ENCODE peak calls at places on chromosome 1, in four cellular contexts. One of them, this sample, is unnamed.

GRCh38 chr1:182556279-182556678 is 32.8 kb downstream of the RNASEL start:
- DNase-seq in germinal center: no peak
- DNase-seq in coronary artery: no peak
- DNase-seq in glutamatergic neuron: no peak
- DNase-seq in this sample: no peak

GRCh38 chr1:24015226-24016210 is 35.4 kb upstream of the SRSF10 start:
- DNase-seq in glutamatergic neuron: no peak
- DNase-seq in coronary artery: no peak
- DNase-seq in germinal center: no peak
- DNase-seq in this sample: no peak

GRCh38 chr1:99557556-99558256 is 88.2 kb upstream of the PALMD start:
- DNase-seq in coronary artery: no peak
- DNase-seq in glutamatergic neuron: no peak
- DNase-seq in germinal center: no peak
- DNase-seq in this sample: no peak

GRCh38 chr1:200889571-200889970 is 5.1 kb upstream of the INAVA start:
- DNase-seq in glutamatergic neuron: no peak
- DNase-seq in coronary artery: no peak
- DNase-seq in germinal center: no peak
- DNase-seq in this sample: no peak

GRCh38 chr1:27873671-27874384 is 1.5 kb downstream of the THEMIS2 start:
- DNase-seq in germinal center: no peak
- DNase-seq in coronary artery: no peak
- DNase-seq in glutamatergic neuron: no peak
- DNase-seq in this sample: no peak

GRCh38 chr1:216682694-216683243 is 40.5 kb downstream of the ESRRG start:
- DNase-seq in coronary artery: no peak
- DNase-seq in germinal center: no peak
- DNase-seq in glutamatergic neuron: no peak
- DNase-seq in this sample: no peak

GRCh38 chr1:221829327-221830011 is 87.6 kb upstream of the DUSP10 start:
- DNase-seq in glutamatergic neuron: no peak
- DNase-seq in coronary artery: no peak
- DNase-seq in germinal center: no peak
- DNase-seq in this sample: no peak

GRCh38 chr1:177432897-177433296 is 262.1 kb downstream of the BRINP2 start:
- DNase-seq in germinal center: no peak
- DNase-seq in coronary artery: no peak
- DNase-seq in glutamatergic neuron: no peak
- DNase-seq in this sample: no peak

GRCh38 chr1:223137402-223138100 is 5.5 kb downstream of the TLR5 start:
- DNase-seq in glutamatergic neuron: no peak
- DNase-seq in coronary artery: no peak
- DNase-seq in germinal center: no peak
- DNase-seq in this sample: no peak

GRCh38 chr1:10965621-10966226 is 46.7 kb upstream of the TARDBP start:
- DNase-seq in glutamatergic neuron: no peak
- DNase-seq in germinal center: no peak
- DNase-seq in coronary artery: no peak
- DNase-seq in this sample: no peak

GRCh38 chr1:112105557-112105956 is 116.1 kb upstream of the KCND3 start:
- DNase-seq in coronary artery: no peak
- DNase-seq in glutamatergic neuron: no peak
- DNase-seq in germinal center: no peak
- DNase-seq in this sample: no peak

GRCh38 chr1:211986628-211987254 is 48.6 kb downstream of the INTS7 start:
- DNase-seq in germinal center: no peak
- DNase-seq in coronary artery: no peak
- DNase-seq in glutamatergic neuron: no peak
- DNase-seq in this sample: no peak

GRCh38 chr1:26360807-26361604 is 7.1 kb upstream of the CRYBG2 start:
- DNase-seq in glutamatergic neuron: no peak
- DNase-seq in coronary artery: no peak
- DNase-seq in germinal center: no peak
- DNase-seq in this sample: no peak

GRCh38 chr1:161725888-161726630 is 4.7 kb downstream of the FCRLB start:
- DNase-seq in germinal center: peak
- DNase-seq in glutamatergic neuron: peak
- DNase-seq in coronary artery: peak
- DNase-seq in this sample: peak

GRCh38 chr1:53848025-53848424 is 9.9 kb upstream of the NDC1 start:
- DNase-seq in coronary artery: no peak
- DNase-seq in germinal center: no peak
- DNase-seq in glutamatergic neuron: no peak
- DNase-seq in this sample: no peak

GRCh38 chr1:201708085-201708512 is 120.9 kb upstream of the IPO9 start:
- DNase-seq in glutamatergic neuron: no peak
- DNase-seq in coronary artery: no peak
- DNase-seq in germinal center: no peak
- DNase-seq in this sample: no peak

GRCh38 chr1:40532844-40533424 is 1.5 kb downstream of the ZNF684 start:
- DNase-seq in germinal center: peak
- DNase-seq in coronary artery: no peak
- DNase-seq in glutamatergic neuron: no peak
- DNase-seq in this sample: no peak

GRCh38 chr1:11025618-11026017 is 13.2 kb downstream of the TARDBP start:
- DNase-seq in glutamatergic neuron: no peak
- DNase-seq in coronary artery: no peak
- DNase-seq in germinal center: no peak
- DNase-seq in this sample: no peak

GRCh38 chr1:20640183-20640597 is 6.9 kb downstream of the PINK1 start:
- DNase-seq in germinal center: peak
- DNase-seq in glutamatergic neuron: peak
- DNase-seq in coronary artery: no peak
- DNase-seq in this sample: no peak

GRCh38 chr1:11528636-11529121 is 49.7 kb downstream of the DISP3 start:
- DNase-seq in glutamatergic neuron: no peak
- DNase-seq in coronary artery: no peak
- DNase-seq in germinal center: no peak
- DNase-seq in this sample: no peak

GRCh38 chr1:234780531-234781162 is 170.7 kb upstream of the IRF2BP2 start:
- DNase-seq in coronary artery: peak
- DNase-seq in germinal center: no peak
- DNase-seq in glutamatergic neuron: no peak
- DNase-seq in this sample: no peak

GRCh38 chr1:39818482-39818881 is 29.8 kb upstream of the BMP8B start:
- DNase-seq in germinal center: no peak
- DNase-seq in glutamatergic neuron: no peak
- DNase-seq in coronary artery: no peak
- DNase-seq in this sample: no peak

GRCh38 chr1:243474384-243474851 is 218.6 kb downstream of the SDCCAG8 start:
- DNase-seq in coronary artery: no peak
- DNase-seq in germinal center: no peak
- DNase-seq in glutamatergic neuron: peak
- DNase-seq in this sample: no peak

GRCh38 chr1:63799324-63799723 is 25.5 kb downstream of the ROR1 start:
- DNase-seq in coronary artery: peak
- DNase-seq in germinal center: no peak
- DNase-seq in glutamatergic neuron: no peak
- DNase-seq in this sample: no peak

GRCh38 chr1:205775717-205776056 is 405 bp upstream of the RAB29 start:
- DNase-seq in germinal center: no peak
- DNase-seq in coronary artery: no peak
- DNase-seq in glutamatergic neuron: no peak
- DNase-seq in this sample: no peak

GRCh38 chr1:111191496-111191895 is 8.9 kb downstream of the DENND2D start:
- DNase-seq in glutamatergic neuron: no peak
- DNase-seq in germinal center: no peak
- DNase-seq in coronary artery: no peak
- DNase-seq in this sample: no peak

GRCh38 chr1:207866471-207867135 is 44.3 kb downstream of the CD34 start:
- DNase-seq in coronary artery: peak
- DNase-seq in germinal center: no peak
- DNase-seq in glutamatergic neuron: no peak
- DNase-seq in this sample: no peak

GRCh38 chr1:89607888-89608626 is 24.9 kb upstream of the LRRC8C start:
- DNase-seq in germinal center: no peak
- DNase-seq in glutamatergic neuron: no peak
- DNase-seq in coronary artery: no peak
- DNase-seq in this sample: no peak

GRCh38 chr1:64001038-64001437 is 202.4 kb upstream of the UBE2U start:
- DNase-seq in glutamatergic neuron: no peak
- DNase-seq in germinal center: no peak
- DNase-seq in coronary artery: no peak
- DNase-seq in this sample: no peak

GRCh38 chr1:2391034-2391384 is 345 bp downstream of the MORN1 start:
- DNase-seq in glutamatergic neuron: no peak
- DNase-seq in germinal center: peak
- DNase-seq in coronary artery: no peak
- DNase-seq in this sample: peak

GRCh38 chr1:184329255-184329953 is 57.4 kb upstream of the C1orf21 start:
- DNase-seq in coronary artery: no peak
- DNase-seq in germinal center: no peak
- DNase-seq in glutamatergic neuron: no peak
- DNase-seq in this sample: no peak

GRCh38 chr1:66333463-66334232 is 200.3 kb upstream of the SGIP1 start:
- DNase-seq in germinal center: no peak
- DNase-seq in glutamatergic neuron: no peak
- DNase-seq in coronary artery: no peak
- DNase-seq in this sample: no peak

GRCh38 chr1:27650527-27651175 is 15.7 kb upstream of the FGR start:
- DNase-seq in coronary artery: no peak
- DNase-seq in glutamatergic neuron: no peak
- DNase-seq in germinal center: no peak
- DNase-seq in this sample: no peak

GRCh38 chr1:2801535-2802291 is at the start of gene TTC34:
- DNase-seq in glutamatergic neuron: peak
- DNase-seq in germinal center: peak
- DNase-seq in coronary artery: no peak
- DNase-seq in this sample: peak

GRCh38 chr1:1567152-1567830 is 7.4 kb downstream of the SSU72 start:
- DNase-seq in glutamatergic neuron: no peak
- DNase-seq in germinal center: no peak
- DNase-seq in coronary artery: no peak
- DNase-seq in this sample: no peak